ENCODE peak calls at places on chromosomes 13 and 19, in eight cellular contexts. R is NCI-H146; S is anterior cingulate cortex; T is foreskin melanocyte; B is NCI-H2081; E is AG08395; P is renal cortical epithelial cell; W is stimulated activated CD8-positive, alpha-beta memory T cell treated with anti-CD3 and anti-CD28 coated beads, Interleukin-2, amount 100 ng/mL, for 1 hour. K is an unnamed sample.

GRCh38 chr19:45095496-45096413 is 2.8 kb downstream of the PPP1R37 start:
- DNase-seq in W (no peak), R (no peak), E (no peak), P (no peak), B (no peak), T (no peak), S (no peak), K (no peak)

GRCh38 chr19:55581828-55582223 is 1.2 kb upstream of the ZNF579 start:
- DNase-seq in W (no peak), S (no peak), P (peak; percentile 96), E (no peak), B (no peak), R (peak; percentile 75), T (no peak), K (no peak)

GRCh38 chr13:62684359-62684758 is 1268.7 kb upstream of the PCDH20 start:
- DNase-seq in W (no peak), E (no peak), B (peak; percentile 83), R (peak; percentile 72), T (no peak), S (no peak), P (no peak), K (no peak)

GRCh38 chr13:29284726-29285125 is 310.8 kb downstream of the SLC7A1 start:
- DNase-seq in T (no peak), S (no peak), W (no peak), P (no peak), E (no peak), B (no peak), R (no peak), K (no peak)

GRCh38 chr13:102333320-102334181 is 68.3 kb downstream of the FGF14 start:
- DNase-seq in P (no peak), W (no peak), S (no peak), T (no peak), E (no peak), B (peak; percentile 26), R (no peak), K (no peak)

GRCh38 chr13:71360041-71360440 is 507.0 kb downstream of the DACH1 start:
- DNase-seq in P (no peak), B (no peak), E (no peak), R (no peak), T (no peak), S (no peak), W (no peak), K (no peak)

GRCh38 chr19:39998511-39998910 is 1.7 kb downstream of the ZNF546 start:
- DNase-seq in P (no peak), B (no peak), E (no peak), S (no peak), R (no peak), W (no peak), T (no peak), K (no peak)

GRCh38 chr19:51034704-51035103 is at the start of gene KLK12:
- DNase-seq in R (peak; percentile 44), T (no peak), W (no peak), S (no peak), P (no peak), E (no peak), B (no peak), K (no peak)

GRCh38 chr19:48341515-48342413 is 16.4 kb downstream of the EMP3 start:
- DNase-seq in T (no peak), W (no peak), E (no peak), S (no peak), R (no peak), B (peak; percentile 67), P (no peak), K (no peak)

GRCh38 chr13:31096624-31097302 is 64.9 kb downstream of the HSPH1 start:
- DNase-seq in T (no peak), B (no peak), E (no peak), P (no peak), R (no peak), S (no peak), W (no peak), K (no peak)

GRCh38 chr19:2719910-2720776 is 1.0 kb downstream of the DIRAS1 start:
- DNase-seq in E (peak; percentile 82), R (no peak), W (no peak), B (no peak), T (peak; percentile 26), S (peak; percentile 28), P (no peak), K (no peak)

GRCh38 chr19:5621945-5622464 is 571 bp downstream of the SAFB2 start:
- DNase-seq in E (no peak), W (no peak), S (no peak), B (no peak), P (no peak), R (no peak), T (no peak), K (no peak)

GRCh38 chr13:44884076-44884729 is 105.1 kb downstream of the NUFIP1 start:
- DNase-seq in R (no peak), P (no peak), E (peak; percentile 82), T (no peak), W (no peak), S (no peak), B (no peak), K (no peak)

GRCh38 chr19:10420444-10421239 is at the start of gene PDE4A:
- DNase-seq in B (peak; percentile 21), T (peak; percentile 25), P (no peak), R (peak; percentile 63), E (peak; percentile 13), W (no peak), S (no peak), K (no peak)

GRCh38 chr13:25652764-25653163 is 281.0 kb downstream of the ATP8A2 start:
- DNase-seq in S (no peak), P (peak; percentile 63), W (no peak), T (no peak), B (no peak), E (no peak), R (no peak), K (no peak)

GRCh38 chr19:37953576-37954303 is 46.7 kb downstream of the SIPA1L3 start:
- DNase-seq in R (no peak), W (no peak), T (no peak), S (no peak), B (no peak), P (peak; percentile 27), E (no peak), K (no peak)

K was measured in C1 segment of cervical spinal cord.